ENCODE peak calls at places on chromosomes 3 and 15, in ten cellular contexts. B is sigmoid colon; R is CD8-positive, alpha-beta memory T cell; C is iPS DF 6.9; D is GM23338; Z is pancreas; V is SJSA1; J is lower lobe of right lung; N is HepG2; Y is Peyer's patch. M is an unnamed sample.
A peak's percentile ranks its signal among the peaks of the same experiment; 100 is the strongest.

GRCh38 chr3:47193871-47194859 is 30.3 kb upstream of the SETD2 start:
- DNase-seq in V (no peak), B (no peak), D (no peak), R (no peak), Y (no peak), J (no peak), C (no peak), N (no peak), Z (no peak), M (no peak)

GRCh38 chr3:42605550-42606173 is 5.2 kb downstream of the NKTR start:
- DNase-seq in V (no peak), B (no peak), Y (no peak), D (no peak), N (peak; percentile 45), Z (peak; percentile 50), J (no peak), R (no peak), C (no peak), M (no peak)

GRCh38 chr15:79092382-79092781 is 1.8 kb upstream of the RASGRF1 start:
- DNase-seq in C (no peak), R (no peak), V (peak; percentile 20), Z (no peak), Y (peak; percentile 15), N (no peak), B (no peak), J (no peak), D (no peak), M (no peak)

GRCh38 chr3:87796137-87796899 is 262.5 kb downstream of the CGGBP1 start:
- DNase-seq in N (no peak), D (no peak), R (no peak), Z (no peak), Y (no peak), B (no peak), C (no peak), J (no peak), V (no peak), M (no peak)

GRCh38 chr15:35738370-35738769 is 192.4 kb upstream of the DPH6 start:
- DNase-seq in V (peak; percentile 62), B (no peak), Z (no peak), C (no peak), R (no peak), N (no peak), J (no peak), D (peak; percentile 10), Y (no peak), M (no peak)

GRCh38 chr3:146831657-146832056 is 226.5 kb upstream of the PLSCR5 start:
- DNase-seq in R (no peak), C (no peak), J (no peak), Z (no peak), B (no peak), N (no peak), D (no peak), Y (no peak), V (no peak), M (no peak)

GRCh38 chr3:43183456-43183855 is 77.6 kb upstream of the POMGNT2 start:
- DNase-seq in J (no peak), V (no peak), Y (no peak), Z (no peak), N (no peak), D (no peak), B (no peak), C (no peak), R (no peak), M (no peak)

GRCh38 chr3:149152420-149152819 is 23.0 kb downstream of the HPS3 start:
- DNase-seq in J (no peak), N (no peak), Y (no peak), D (no peak), Z (no peak), V (no peak), C (no peak), B (no peak), R (no peak), M (no peak)

GRCh38 chr15:98755138-98755537 is 106.8 kb downstream of the IGF1R start:
- DNase-seq in C (no peak), J (no peak), V (no peak), Z (no peak), N (no peak), B (no peak), R (no peak), D (no peak), Y (no peak), M (no peak)

GRCh38 chr3:195005759-195006555 is 265.0 kb downstream of the XXYLT1 start:
- DNase-seq in D (no peak), C (no peak), N (no peak), V (no peak), B (no peak), R (no peak), J (no peak), Z (no peak), Y (peak; percentile 33), M (no peak)

GRCh38 chr3:122958290-122958689 is 69.3 kb downstream of the SEMA5B start:
- DNase-seq in V (no peak), B (no peak), Z (no peak), D (no peak), J (no peak), R (no peak), Y (no peak), N (no peak), C (no peak), M (no peak)

GRCh38 chr3:122962149-122962548 is 65.4 kb downstream of the SEMA5B start:
- DNase-seq in V (no peak), Y (no peak), J (no peak), R (no peak), Z (no peak), B (no peak), D (no peak), N (no peak), C (no peak), M (no peak)

GRCh38 chr3:122959339-122959738 is 68.2 kb downstream of the SEMA5B start:
- DNase-seq in B (no peak), Z (no peak), R (no peak), N (no peak), J (no peak), C (no peak), D (no peak), Y (no peak), V (no peak), M (no peak)

GRCh38 chr3:122961146-122961545 is 66.4 kb downstream of the SEMA5B start:
- DNase-seq in Z (no peak), D (no peak), R (no peak), C (no peak), J (no peak), Y (no peak), B (no peak), V (no peak), N (no peak), M (no peak)

DNA sequence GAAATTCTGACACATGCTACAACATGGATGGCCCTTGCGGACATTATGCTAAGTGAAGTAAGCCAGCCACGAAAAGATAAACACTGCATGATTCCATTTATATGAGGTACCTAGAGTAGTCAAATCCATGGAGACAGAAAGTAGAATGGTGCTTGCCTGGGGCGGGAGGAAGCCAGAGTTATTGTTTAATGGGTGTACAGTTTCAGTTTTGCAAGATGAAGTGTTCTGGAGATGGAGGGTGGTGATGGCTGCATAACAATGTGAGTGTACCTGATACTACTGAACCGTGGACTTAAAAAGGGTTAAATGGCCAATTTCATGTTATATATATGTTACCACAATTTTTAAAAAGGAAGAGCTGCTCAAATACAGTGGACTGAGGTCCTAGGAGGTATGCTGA is 66.9 kb downstream of the SEMA5B start:
- DNase-seq in D (no peak), N (no peak), R (no peak), V (no peak), J (no peak), B (no peak), C (no peak), Y (no peak), Z (no peak), M (no peak)
- H3K27me3 ChIP-seq in D (no peaks in the 10 kb centered on the region), N (peaks cover 69% of the 10 kb centered on the region), R (no peaks in the 10 kb centered on the region), V (peaks cover 12% of the 10 kb centered on the region), J (no peaks in the 10 kb centered on the region), B (no peaks in the 10 kb centered on the region), C (no peaks in the 10 kb centered on the region), Y (no peaks in the 10 kb centered on the region), Z (no peaks in the 10 kb centered on the region), M (no peaks in the 10 kb centered on the region)

GRCh38 chr3:113533534-113533892 is 1.2 kb downstream of the SIDT1 start:
- DNase-seq in V (no peak), B (no peak), Z (no peak), N (no peak), J (no peak), R (peak; percentile 25), C (no peak), D (no peak), Y (peak; percentile 67), M (no peak)

GRCh38 chr3:113532698-113533533 is 561 bp downstream of the SIDT1 start:
- DNase-seq in B (no peak), V (no peak), C (no peak), R (peak; percentile 21), J (peak; percentile 50), Y (peak; percentile 68), N (no peak), D (peak; percentile 63), Z (peak; percentile 28), M (no peak)

GRCh38 chr3:113536627-113537101 is 4.3 kb downstream of the SIDT1 start:
- DNase-seq in B (no peak), Y (no peak), N (no peak), J (no peak), C (no peak), Z (no peak), V (no peak), D (no peak), R (no peak), M (no peak)

GRCh38 chr3:113535898-113536297 is 3.5 kb downstream of the SIDT1 start:
- DNase-seq in C (no peak), D (peak; percentile 76), Y (no peak), B (no peak), N (no peak), R (no peak), V (no peak), Z (no peak), J (no peak), M (no peak)

DNA sequence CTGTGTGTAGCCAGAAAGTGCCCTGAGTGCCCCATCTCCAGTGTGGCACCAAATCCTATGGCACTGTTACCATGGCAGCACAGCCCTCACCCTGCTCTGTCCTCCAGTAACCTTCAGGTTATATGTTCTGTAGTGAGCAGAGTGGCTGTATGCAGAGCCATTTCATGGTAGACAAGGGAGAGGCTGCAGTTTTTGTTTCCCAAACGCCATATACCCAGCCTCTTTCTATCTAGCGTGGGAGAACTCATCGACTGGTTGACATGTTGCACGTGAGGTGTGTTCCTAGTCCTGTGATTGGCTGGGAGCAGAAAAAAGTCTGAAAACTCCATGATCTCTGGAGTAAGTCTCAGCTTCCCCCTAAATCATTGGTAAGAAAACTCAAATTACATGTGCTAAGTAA is 2.0 kb downstream of the SIDT1 start:
- DNase-seq in R (peak; percentile 27), Z (no peak), V (no peak), C (no peak), J (no peak), D (no peak), B (no peak), Y (no peak), N (no peak), M (no peak)
- H3K27me3 ChIP-seq in R (no peaks in the 10 kb centered on the region), Z (no peaks in the 10 kb centered on the region), V (peaks cover 47% of the 10 kb centered on the region), C (peaks cover 39% of the 10 kb centered on the region), J (peaks cover 14% of the 10 kb centered on the region), D (peaks cover 65% of the 10 kb centered on the region), B (no peaks in the 10 kb centered on the region), Y (no peaks in the 10 kb centered on the region), N (peaks cover 42% of the 10 kb centered on the region), M (no peaks in the 10 kb centered on the region)

GRCh38 chr15:29568840-29569532 is 253.3 kb downstream of the TJP1 start:
- DNase-seq in R (no peak), Z (peak; percentile 72), J (no peak), B (no peak), N (peak; percentile 23), V (no peak), D (peak; percentile 75), Y (peak; percentile 62), C (no peak), M (no peak)
- H3K27me3 ChIP-seq in R (no peaks in the 10 kb centered on the region), Z (peaks cover 3% of the 10 kb centered on the region), J (peaks cover 39% of the 10 kb centered on the region), B (peaks cover 7% of the 10 kb centered on the region), N (peaks cover 23% of the 10 kb centered on the region), V (peaks cover 55% of the 10 kb centered on the region), D (peaks cover 38% of the 10 kb centered on the region), Y (no peaks in the 10 kb centered on the region), C (peaks cover 6% of the 10 kb centered on the region), M (no peaks in the 10 kb centered on the region)

GRCh38 chr15:80405970-80406369 is 1.8 kb downstream of the ARNT2 start:
- DNase-seq in B (no peak), N (no peak), C (no peak), D (no peak), J (no peak), Z (no peak), R (no peak), Y (no peak), V (no peak), M (no peak)
- H3K27me3 ChIP-seq in B (no peaks in the 10 kb centered on the region), N (peaks cover 43% of the 10 kb centered on the region), C (peaks cover 2% of the 10 kb centered on the region), D (peaks cover 34% of the 10 kb centered on the region), J (peaks cover 14% of the 10 kb centered on the region), Z (no peaks in the 10 kb centered on the region), R (peaks cover 15% of the 10 kb centered on the region), Y (no peaks in the 10 kb centered on the region), V (peaks cover 49% of the 10 kb centered on the region), M (peaks cover 9% of the 10 kb centered on the region)

M was measured in right lobe of liver.